ENCODE peak calls at places on chromosomes 3 and 15, in ten cellular contexts. One of them, this sample, is unnamed.

GRCh38 chr3:107063351-107063750 is 313.9 kb upstream of the CCDC54 start:
- DNase-seq in neural progenitor cell: no peak
- DNase-seq in cardiac muscle cell: peak; percentile 25
- DNase-seq in endothelial cell: no peak
- DNase-seq in type B pancreatic cell: no peak
- DNase-seq in heart left ventricle: no peak
- DNase-seq in fibroblast of the aortic adventitia: peak; percentile 72
- DNase-seq in Peyer's patch: no peak
- DNase-seq in uterus: no peak
- DNase-seq in CD14-positive monocyte: no peak
- DNase-seq in this sample: peak; percentile 51

GRCh38 chr15:99442268-99442897 is 123.4 kb upstream of the MEF2A start:
- DNase-seq in neural progenitor cell: no peak
- DNase-seq in cardiac muscle cell: peak; percentile 97
- DNase-seq in endothelial cell: no peak
- DNase-seq in type B pancreatic cell: peak; percentile 47
- DNase-seq in heart left ventricle: peak; percentile 89
- DNase-seq in fibroblast of the aortic adventitia: peak; percentile 97
- DNase-seq in Peyer's patch: peak; percentile 47
- DNase-seq in uterus: peak; percentile 75
- DNase-seq in CD14-positive monocyte: no peak
- DNase-seq in this sample: peak; percentile 97

GRCh38 chr15:82303956-82304640 is 41.5 kb downstream of the SAXO2 start:
- DNase-seq in neural progenitor cell: no peak
- DNase-seq in cardiac muscle cell: no peak
- DNase-seq in endothelial cell: no peak
- DNase-seq in type B pancreatic cell: no peak
- DNase-seq in heart left ventricle: no peak
- DNase-seq in fibroblast of the aortic adventitia: no peak
- DNase-seq in Peyer's patch: no peak
- DNase-seq in uterus: no peak
- DNase-seq in CD14-positive monocyte: no peak
- DNase-seq in this sample: no peak

GRCh38 chr3:73674280-73674679 is 49.5 kb upstream of the PDZRN3 start:
- DNase-seq in neural progenitor cell: peak; percentile 65
- DNase-seq in cardiac muscle cell: peak; percentile 47
- DNase-seq in endothelial cell: no peak
- DNase-seq in type B pancreatic cell: no peak
- DNase-seq in heart left ventricle: no peak
- DNase-seq in fibroblast of the aortic adventitia: no peak
- DNase-seq in Peyer's patch: no peak
- DNase-seq in uterus: no peak
- DNase-seq in CD14-positive monocyte: no peak
- DNase-seq in this sample: peak; percentile 30

GRCh38 chr15:90956551-90957104 is 1.9 kb downstream of the RCCD1 start:
- DNase-seq in neural progenitor cell: peak; percentile 92
- DNase-seq in cardiac muscle cell: peak; percentile 84
- DNase-seq in endothelial cell: peak; percentile 96
- DNase-seq in type B pancreatic cell: peak; percentile 86
- DNase-seq in heart left ventricle: peak; percentile 71
- DNase-seq in fibroblast of the aortic adventitia: peak; percentile 69
- DNase-seq in Peyer's patch: peak; percentile 84
- DNase-seq in uterus: peak; percentile 72
- DNase-seq in CD14-positive monocyte: peak; percentile 72
- DNase-seq in this sample: peak; percentile 72

GRCh38 chr15:77991029-77991406 is 86.5 kb downstream of the TBC1D2B start:
- DNase-seq in neural progenitor cell: no peak
- DNase-seq in cardiac muscle cell: no peak
- DNase-seq in endothelial cell: no peak
- DNase-seq in type B pancreatic cell: no peak
- DNase-seq in heart left ventricle: no peak
- DNase-seq in fibroblast of the aortic adventitia: no peak
- DNase-seq in Peyer's patch: no peak
- DNase-seq in uterus: no peak
- DNase-seq in CD14-positive monocyte: no peak
- DNase-seq in this sample: no peak

GRCh38 chr3:116161570-116162290 is 283.6 kb downstream of the LSAMP start:
- DNase-seq in neural progenitor cell: no peak
- DNase-seq in cardiac muscle cell: no peak
- DNase-seq in endothelial cell: no peak
- DNase-seq in type B pancreatic cell: no peak
- DNase-seq in heart left ventricle: no peak
- DNase-seq in fibroblast of the aortic adventitia: no peak
- DNase-seq in Peyer's patch: no peak
- DNase-seq in uterus: no peak
- DNase-seq in CD14-positive monocyte: no peak
- DNase-seq in this sample: no peak

GRCh38 chr3:32453346-32453745 is 49.3 kb downstream of the CMTM6 start:
- DNase-seq in neural progenitor cell: no peak
- DNase-seq in cardiac muscle cell: peak; percentile 41
- DNase-seq in endothelial cell: no peak
- DNase-seq in type B pancreatic cell: no peak
- DNase-seq in heart left ventricle: no peak
- DNase-seq in fibroblast of the aortic adventitia: peak; percentile 67
- DNase-seq in Peyer's patch: no peak
- DNase-seq in uterus: no peak
- DNase-seq in CD14-positive monocyte: no peak
- DNase-seq in this sample: peak; percentile 39

GRCh38 chr15:24823473-24823872 is 131.3 kb upstream of the SNRPN start:
- DNase-seq in neural progenitor cell: peak; percentile 95
- DNase-seq in cardiac muscle cell: no peak
- DNase-seq in endothelial cell: peak; percentile 79
- DNase-seq in type B pancreatic cell: peak; percentile 72
- DNase-seq in heart left ventricle: peak; percentile 71
- DNase-seq in fibroblast of the aortic adventitia: no peak
- DNase-seq in Peyer's patch: no peak
- DNase-seq in uterus: no peak
- DNase-seq in CD14-positive monocyte: no peak
- DNase-seq in this sample: no peak

GRCh38 chr3:79973482-79973881 is 205.7 kb upstream of the ROBO1 start:
- DNase-seq in neural progenitor cell: no peak
- DNase-seq in cardiac muscle cell: no peak
- DNase-seq in endothelial cell: no peak
- DNase-seq in type B pancreatic cell: no peak
- DNase-seq in heart left ventricle: no peak
- DNase-seq in fibroblast of the aortic adventitia: no peak
- DNase-seq in Peyer's patch: no peak
- DNase-seq in uterus: no peak
- DNase-seq in CD14-positive monocyte: no peak
- DNase-seq in this sample: peak; percentile 22

GRCh38 chr15:71436854-71437253 is 321.6 kb downstream of the THSD4 start:
- DNase-seq in neural progenitor cell: no peak
- DNase-seq in cardiac muscle cell: no peak
- DNase-seq in endothelial cell: no peak
- DNase-seq in type B pancreatic cell: no peak
- DNase-seq in heart left ventricle: no peak
- DNase-seq in fibroblast of the aortic adventitia: no peak
- DNase-seq in Peyer's patch: no peak
- DNase-seq in uterus: no peak
- DNase-seq in CD14-positive monocyte: no peak
- DNase-seq in this sample: no peak

GRCh38 chr15:77898811-77899730 is 178.4 kb downstream of the TBC1D2B start:
- DNase-seq in neural progenitor cell: no peak
- DNase-seq in cardiac muscle cell: no peak
- DNase-seq in endothelial cell: no peak
- DNase-seq in type B pancreatic cell: no peak
- DNase-seq in heart left ventricle: peak; percentile 36
- DNase-seq in fibroblast of the aortic adventitia: no peak
- DNase-seq in Peyer's patch: no peak
- DNase-seq in uterus: no peak
- DNase-seq in CD14-positive monocyte: no peak
- DNase-seq in this sample: no peak

GRCh38 chr3:128572644-128573105 is 77.9 kb downstream of the RPN1 start:
- DNase-seq in neural progenitor cell: peak; percentile 53
- DNase-seq in cardiac muscle cell: no peak
- DNase-seq in endothelial cell: no peak
- DNase-seq in type B pancreatic cell: no peak
- DNase-seq in heart left ventricle: no peak
- DNase-seq in fibroblast of the aortic adventitia: no peak
- DNase-seq in Peyer's patch: no peak
- DNase-seq in uterus: no peak
- DNase-seq in CD14-positive monocyte: no peak
- DNase-seq in this sample: no peak

GRCh38 chr15:39598186-39598850 is 17.4 kb downstream of the THBS1 start:
- DNase-seq in neural progenitor cell: no peak
- DNase-seq in cardiac muscle cell: peak; percentile 59
- DNase-seq in endothelial cell: no peak
- DNase-seq in type B pancreatic cell: no peak
- DNase-seq in heart left ventricle: no peak
- DNase-seq in fibroblast of the aortic adventitia: peak; percentile 64
- DNase-seq in Peyer's patch: no peak
- DNase-seq in uterus: no peak
- DNase-seq in CD14-positive monocyte: no peak
- DNase-seq in this sample: peak; percentile 67

GRCh38 chr3:42099020-42099765 is 8.0 kb downstream of the TRAK1 start:
- DNase-seq in neural progenitor cell: no peak
- DNase-seq in cardiac muscle cell: no peak
- DNase-seq in endothelial cell: no peak
- DNase-seq in type B pancreatic cell: no peak
- DNase-seq in heart left ventricle: no peak
- DNase-seq in fibroblast of the aortic adventitia: no peak
- DNase-seq in Peyer's patch: no peak
- DNase-seq in uterus: no peak
- DNase-seq in CD14-positive monocyte: no peak
- DNase-seq in this sample: no peak

DNA sequence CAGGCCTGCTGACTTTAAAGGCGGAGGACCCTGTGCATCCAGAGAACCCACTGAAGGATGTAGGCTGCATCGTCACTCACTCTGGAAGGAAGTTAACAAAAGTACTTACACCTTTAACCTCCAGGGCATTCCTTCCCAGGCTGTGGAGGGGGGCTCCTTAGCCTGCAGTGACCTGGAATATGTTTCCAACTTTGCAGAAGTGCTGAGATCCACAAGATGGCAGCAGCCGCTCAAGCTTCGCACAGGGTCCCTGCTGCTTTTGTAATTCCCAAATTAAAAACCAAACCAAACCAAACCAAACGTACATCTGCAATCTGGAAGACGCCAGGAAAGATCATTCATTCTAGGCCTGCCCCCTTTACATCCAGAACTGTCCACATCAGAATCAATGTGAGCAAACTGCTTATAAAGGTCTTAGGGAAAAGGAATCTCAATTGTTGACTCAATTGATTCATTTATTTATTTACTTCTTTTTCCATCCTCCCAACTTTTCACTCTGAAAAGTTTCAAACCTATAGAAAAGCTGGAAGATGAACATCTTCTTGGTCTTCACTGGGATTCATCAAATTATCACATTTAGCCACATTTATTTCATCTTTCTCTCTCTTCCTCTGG is 70.5 kb upstream of the KLHL25 start:
- DNase-seq in neural progenitor cell: peak; percentile 91
- DNase-seq in cardiac muscle cell: peak; percentile 66
- DNase-seq in endothelial cell: peak; percentile 62
- DNase-seq in type B pancreatic cell: no peak
- DNase-seq in heart left ventricle: no peak
- DNase-seq in fibroblast of the aortic adventitia: peak; percentile 63
- DNase-seq in Peyer's patch: no peak
- DNase-seq in uterus: peak; percentile 30
- DNase-seq in CD14-positive monocyte: no peak
- DNase-seq in this sample: peak; percentile 65
- TF ChIP-seq CTCF in neural progenitor cell: peak; percentile 97
- TF ChIP-seq CTCF in cardiac muscle cell: peak; percentile 71
- TF ChIP-seq CTCF in endothelial cell: peak; percentile 51
- TF ChIP-seq CTCF in type B pancreatic cell: peak; percentile 93
- TF ChIP-seq CTCF in heart left ventricle: peak; percentile 36
- TF ChIP-seq CTCF in fibroblast of the aortic adventitia: peak; percentile 66
- TF ChIP-seq CTCF in Peyer's patch: no peak
- TF ChIP-seq CTCF in uterus: peak; percentile 74
- TF ChIP-seq CTCF in CD14-positive monocyte: no peak
- TF ChIP-seq CTCF in this sample: peak; percentile 65

GRCh38 chr15:76860201-76860600 is 44.9 kb downstream of the SCAPER start:
- DNase-seq in neural progenitor cell: no peak
- DNase-seq in cardiac muscle cell: no peak
- DNase-seq in endothelial cell: no peak
- DNase-seq in type B pancreatic cell: no peak
- DNase-seq in heart left ventricle: no peak
- DNase-seq in fibroblast of the aortic adventitia: no peak
- DNase-seq in Peyer's patch: no peak
- DNase-seq in uterus: no peak
- DNase-seq in CD14-positive monocyte: no peak
- DNase-seq in this sample: no peak
- TF ChIP-seq CTCF in neural progenitor cell: no peak
- TF ChIP-seq CTCF in cardiac muscle cell: no peak
- TF ChIP-seq CTCF in endothelial cell: no peak
- TF ChIP-seq CTCF in type B pancreatic cell: no peak
- TF ChIP-seq CTCF in heart left ventricle: no peak
- TF ChIP-seq CTCF in fibroblast of the aortic adventitia: no peak
- TF ChIP-seq CTCF in Peyer's patch: no peak
- TF ChIP-seq CTCF in uterus: no peak
- TF ChIP-seq CTCF in CD14-positive monocyte: no peak
- TF ChIP-seq CTCF in this sample: no peak

GRCh38 chr3:27022096-27022761 is 347.0 kb downstream of the NEK10 start:
- DNase-seq in neural progenitor cell: peak; percentile 37
- DNase-seq in cardiac muscle cell: no peak
- DNase-seq in endothelial cell: no peak
- DNase-seq in type B pancreatic cell: no peak
- DNase-seq in heart left ventricle: no peak
- DNase-seq in fibroblast of the aortic adventitia: no peak
- DNase-seq in Peyer's patch: no peak
- DNase-seq in uterus: no peak
- DNase-seq in CD14-positive monocyte: no peak
- DNase-seq in this sample: no peak
- TF ChIP-seq CTCF in neural progenitor cell: peak; percentile 51
- TF ChIP-seq CTCF in cardiac muscle cell: no peak
- TF ChIP-seq CTCF in endothelial cell: no peak
- TF ChIP-seq CTCF in type B pancreatic cell: peak; percentile 21
- TF ChIP-seq CTCF in heart left ventricle: no peak
- TF ChIP-seq CTCF in fibroblast of the aortic adventitia: no peak
- TF ChIP-seq CTCF in Peyer's patch: no peak
- TF ChIP-seq CTCF in uterus: no peak
- TF ChIP-seq CTCF in CD14-positive monocyte: no peak
- TF ChIP-seq CTCF in this sample: no peak

GRCh38 chr3:123723527-123724168 is 138.8 kb upstream of the HACD2 start:
- DNase-seq in neural progenitor cell: peak; percentile 88
- DNase-seq in cardiac muscle cell: peak; percentile 91
- DNase-seq in endothelial cell: peak; percentile 70
- DNase-seq in type B pancreatic cell: peak; percentile 69
- DNase-seq in heart left ventricle: peak; percentile 44
- DNase-seq in fibroblast of the aortic adventitia: peak; percentile 87
- DNase-seq in Peyer's patch: no peak
- DNase-seq in uterus: peak; percentile 75
- DNase-seq in CD14-positive monocyte: no peak
- DNase-seq in this sample: peak; percentile 91
- TF ChIP-seq CTCF in neural progenitor cell: peak; percentile 79
- TF ChIP-seq CTCF in cardiac muscle cell: peak; percentile 86
- TF ChIP-seq CTCF in endothelial cell: peak; percentile 69
- TF ChIP-seq CTCF in type B pancreatic cell: peak; percentile 87
- TF ChIP-seq CTCF in heart left ventricle: peak; percentile 78
- TF ChIP-seq CTCF in fibroblast of the aortic adventitia: peak; percentile 92
- TF ChIP-seq CTCF in Peyer's patch: peak; percentile 6
- TF ChIP-seq CTCF in uterus: peak; percentile 82
- TF ChIP-seq CTCF in CD14-positive monocyte: peak; percentile 85
- TF ChIP-seq CTCF in this sample: peak; percentile 90

GRCh38 chr3:70065666-70066253 is 66.2 kb downstream of the SAMMSON start:
- DNase-seq in neural progenitor cell: peak; percentile 40
- DNase-seq in cardiac muscle cell: no peak
- DNase-seq in endothelial cell: peak; percentile 34
- DNase-seq in type B pancreatic cell: no peak
- DNase-seq in heart left ventricle: no peak
- DNase-seq in fibroblast of the aortic adventitia: no peak
- DNase-seq in Peyer's patch: no peak
- DNase-seq in uterus: no peak
- DNase-seq in CD14-positive monocyte: no peak
- DNase-seq in this sample: no peak
- TF ChIP-seq CTCF in neural progenitor cell: peak; percentile 67
- TF ChIP-seq CTCF in cardiac muscle cell: peak; percentile 10
- TF ChIP-seq CTCF in endothelial cell: no peak
- TF ChIP-seq CTCF in type B pancreatic cell: peak; percentile 59
- TF ChIP-seq CTCF in heart left ventricle: no peak
- TF ChIP-seq CTCF in fibroblast of the aortic adventitia: no peak
- TF ChIP-seq CTCF in Peyer's patch: no peak
- TF ChIP-seq CTCF in uterus: no peak
- TF ChIP-seq CTCF in CD14-positive monocyte: no peak
- TF ChIP-seq CTCF in this sample: no peak

This sample was measured in cardiac fibroblast.